ENCODE peak calls at places on chromosomes 12 and 14, in seven cellular contexts. P is Caco-2, H is DND-41, N is tibial artery, Y is PC-9, S is ovary, L is Peyer's patch. I is an unnamed sample.

GRCh38 chr14:56805201-56805991 is 4.9 kb downstream of the OTX2 start:
- DNase-seq in L (peak; percentile 44), N (no peak), P (no peak), H (no peak), S (no peak), Y (no peak), I (no peak)

GRCh38 chr14:95477411-95478089 is 38.9 kb downstream of the SYNE3 start:
- DNase-seq in Y (no peak), L (no peak), N (no peak), H (no peak), P (no peak), S (no peak), I (no peak)

GRCh38 chr12:49556391-49557186 is 11.4 kb downstream of the MCRS1 start:
- DNase-seq in S (no peak), N (no peak), L (no peak), P (no peak), H (no peak), Y (no peak), I (no peak)

GRCh38 chr14:91872517-91873470 is 5.5 kb upstream of the TC2N start:
- DNase-seq in S (no peak), P (no peak), H (peak; percentile 58), N (peak; percentile 96), Y (peak; percentile 89), L (peak; percentile 85), I (peak; percentile 88)

GRCh38 chr12:52984136-52984535 is 22.1 kb upstream of the EIF4B start:
- DNase-seq in N (no peak), H (no peak), S (no peak), L (no peak), Y (peak; percentile 55), P (no peak), I (no peak)

GRCh38 chr12:85466906-85467305 is 186.9 kb downstream of the ALX1 start:
- DNase-seq in H (no peak), L (no peak), N (no peak), S (no peak), Y (no peak), P (no peak), I (no peak)

GRCh38 chr12:55935742-55936151 is 4.8 kb downstream of the DGKA start:
- DNase-seq in S (peak; percentile 72), N (no peak), Y (no peak), L (peak; percentile 52), H (no peak), P (no peak), I (no peak)

GRCh38 chr12:117040496-117040895 is 58.7 kb downstream of the TESC start:
- DNase-seq in H (no peak), P (no peak), N (no peak), Y (no peak), L (no peak), S (no peak), I (no peak)

GRCh38 chr14:52781629-52782028 is 9.8 kb downstream of the GNPNAT1 start:
- DNase-seq in H (no peak), P (no peak), Y (no peak), N (no peak), S (no peak), L (no peak), I (no peak)

GRCh38 chr12:59055204-59055839 is 135.0 kb upstream of the LRIG3 start:
- DNase-seq in Y (peak; percentile 95), P (no peak), N (no peak), S (no peak), L (no peak), H (no peak), I (no peak)

GRCh38 chr14:100065161-100065871 is at the start of gene EVL:
- DNase-seq in H (peak; percentile 93), S (no peak), P (no peak), L (no peak), Y (no peak), N (no peak), I (no peak)
- H3K4me3 ChIP-seq in H (peak within 1 kb of the TSS; percentile 58), S (peak within 1 kb of the TSS; percentile 18), P (no peak within 1 kb of the TSS), L (peak within 1 kb of the TSS; percentile 37), Y (no peak within 1 kb of the TSS), N (no peak within 1 kb of the TSS), I (no peak within 1 kb of the TSS)

GRCh38 chr14:75871181-75871880 is 110.5 kb downstream of the TGFB3 start:
- DNase-seq in P (peak; percentile 87), N (no peak), Y (no peak), H (peak; percentile 52), S (no peak), L (no peak), I (no peak)

GRCh38 chr14:75861161-75861621 is 120.6 kb downstream of the TGFB3 start:
- DNase-seq in Y (peak; percentile 61), N (no peak), S (no peak), L (no peak), P (peak; percentile 78), H (no peak), I (no peak)

GRCh38 chr14:75864352-75864751 is 117.4 kb downstream of the TGFB3 start:
- DNase-seq in H (no peak), S (no peak), P (no peak), Y (peak; percentile 93), N (no peak), L (no peak), I (no peak)

DNA sequence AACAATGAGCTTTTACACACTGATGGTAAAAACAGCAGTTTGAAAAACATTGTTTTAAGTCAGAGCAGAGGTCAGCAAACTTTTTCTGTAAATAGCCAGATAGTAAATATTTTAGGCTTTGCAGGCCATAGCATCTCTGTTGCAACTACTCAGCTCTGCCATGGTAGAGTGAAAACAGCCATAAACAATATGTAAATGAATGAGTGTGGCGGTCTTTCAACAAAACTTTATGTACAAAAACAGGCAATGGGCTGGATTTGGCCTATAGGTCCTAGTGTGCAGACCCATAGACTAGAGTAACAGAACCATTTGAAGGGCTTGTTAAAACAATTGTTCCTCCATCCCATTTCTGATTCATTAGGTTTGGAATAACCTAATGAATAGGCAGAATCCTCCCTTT is 114.8 kb downstream of the TGFB3 start:
- DNase-seq in Y (no peak), L (no peak), S (no peak), N (no peak), H (no peak), P (no peak), I (no peak)
- H3K4me1 ChIP-seq in Y (peaks cover 48% of the 10 kb centered on the region), L (no peaks in the 10 kb centered on the region), S (peaks cover 2% of the 10 kb centered on the region), N (no peaks in the 10 kb centered on the region), H (peaks cover 9% of the 10 kb centered on the region), P (peaks cover 35% of the 10 kb centered on the region), I (peaks cover 9% of the 10 kb centered on the region)

GRCh38 chr14:75280831-75281690 is 2.4 kb downstream of the FOS start:
- DNase-seq in N (peak; percentile 66), L (no peak), Y (peak; percentile 33), S (peak; percentile 60), P (peak; percentile 35), H (no peak), I (no peak)
- H3K4me3 ChIP-seq in N (peak overlapping the region; percentile 71), L (peak overlapping the region; percentile 69), Y (peak overlapping the region; percentile 90), S (peak overlapping the region; percentile 80), P (peak overlapping the region; percentile 24), H (no peak overlapping the region), I (peak overlapping the region; percentile 8)

DNA sequence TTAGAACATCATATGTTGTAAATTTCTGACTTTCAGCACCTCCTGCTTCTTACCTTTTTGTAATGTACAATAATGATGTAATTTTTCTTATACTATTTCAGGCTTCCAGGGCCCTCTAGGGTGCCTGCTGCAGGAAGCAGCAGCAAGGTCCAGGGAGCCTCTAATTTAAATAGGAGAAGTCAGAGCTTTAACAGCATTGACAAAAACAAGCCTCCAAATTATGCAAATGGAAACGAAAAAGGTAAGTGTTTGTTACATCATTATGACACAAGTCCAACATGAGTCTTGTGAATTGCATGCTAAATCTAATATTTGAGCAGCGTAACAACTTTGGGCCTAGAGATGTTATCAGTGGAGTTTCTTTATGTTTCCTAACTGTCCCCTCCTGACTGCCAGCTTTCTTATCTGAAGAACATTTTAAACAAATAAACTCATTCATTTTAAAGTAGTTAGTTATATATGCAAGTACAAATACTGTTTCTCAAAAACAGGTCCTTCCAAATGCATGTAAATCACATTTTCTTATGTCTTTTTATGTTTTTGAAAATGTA is 167.6 kb downstream of the NAV3 start:
- DNase-seq in L (no peak), N (no peak), H (no peak), S (no peak), P (no peak), Y (no peak), I (no peak)
- H3K4me1 ChIP-seq in L (no peaks in the 10 kb centered on the region), N (no peaks in the 10 kb centered on the region), H (no peaks in the 10 kb centered on the region), S (no peaks in the 10 kb centered on the region), P (no peaks in the 10 kb centered on the region), Y (no peaks in the 10 kb centered on the region), I (no peaks in the 10 kb centered on the region)

GRCh38 chr14:35425850-35426249 is 21.3 kb upstream of the NFKBIA start:
- DNase-seq in H (no peak), Y (no peak), N (no peak), S (no peak), P (no peak), L (no peak), I (no peak)

GRCh38 chr14:35435177-35435576 is 30.6 kb upstream of the NFKBIA start:
- DNase-seq in N (no peak), H (no peak), S (no peak), P (no peak), L (no peak), Y (no peak), I (no peak)

GRCh38 chr14:35430459-35431199 is 26.1 kb upstream of the NFKBIA start:
- DNase-seq in Y (no peak), P (no peak), H (no peak), N (no peak), L (no peak), S (no peak), I (no peak)

DNA sequence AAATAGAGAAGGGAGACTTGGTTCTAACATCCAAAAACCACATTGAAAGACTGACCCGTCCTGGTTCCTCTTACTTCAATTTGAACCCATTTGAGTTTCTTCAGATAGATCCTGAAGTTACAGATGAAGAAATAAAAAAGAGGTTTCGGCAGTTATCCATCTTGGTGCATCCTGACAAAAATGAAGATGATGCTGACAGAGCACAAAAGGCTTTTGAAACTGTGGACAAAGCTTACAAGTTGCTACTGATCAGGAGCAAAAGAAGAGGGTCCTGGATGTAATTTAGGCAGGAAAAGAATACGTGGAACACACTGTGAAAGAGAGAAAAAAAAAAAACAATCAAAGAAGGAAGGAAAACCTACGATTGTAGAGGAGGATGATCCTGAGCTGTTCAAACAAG is 25.4 kb upstream of the NFKBIA start:
- DNase-seq in P (no peak), N (no peak), L (no peak), H (no peak), Y (no peak), S (no peak), I (no peak)
- H3K4me3 ChIP-seq in P (no peak overlapping the region), N (no peak overlapping the region), L (no peak overlapping the region), H (no peak overlapping the region), Y (no peak overlapping the region), S (no peak overlapping the region), I (no peak overlapping the region)

GRCh38 chr14:54094765-54095164 is 138.1 kb upstream of the BMP4 start:
- DNase-seq in P (no peak), S (no peak), N (no peak), H (no peak), Y (no peak), L (no peak), I (no peak)
- H3K4me1 ChIP-seq in P (no peaks in the 10 kb centered on the region), S (no peaks in the 10 kb centered on the region), N (no peaks in the 10 kb centered on the region), H (peaks cover 3% of the 10 kb centered on the region), Y (no peaks in the 10 kb centered on the region), L (no peaks in the 10 kb centered on the region), I (peaks cover 1% of the 10 kb centered on the region)

GRCh38 chr12:57737467-57738141 is 938 bp downstream of the AGAP2 start:
- DNase-seq in N (no peak), P (peak; percentile 33), L (peak; percentile 46), S (no peak), Y (no peak), H (no peak), I (no peak)
- H3K4me3 ChIP-seq in N (peak overlapping the region; percentile 47), P (peak overlapping the region; percentile 33), L (no peak overlapping the region), S (peak overlapping the region; percentile 2), Y (no peak overlapping the region), H (no peak overlapping the region), I (no peak overlapping the region)

I was measured in lung.